ENCODE peak calls at places on chromosomes 5 and 9, in nine cellular contexts. V is HepG2, E is tibial nerve, L is heart left ventricle, Q is transverse colon, O is uterus, I is breast epithelium, D is HCT116, N is gastrocnemius medialis. P is an unnamed sample.

GRCh38 chr9:107175039-107175438 is 108.0 kb upstream of the RAD23B start:
- DNase-seq in V (no peak), E (no peak), L (peak), Q (peak), O (no peak), I (no peak), D (no peak), N (peak), P (no peak)

GRCh38 chr5:75089137-75089536 is 36.8 kb upstream of the GCNT4 start:
- DNase-seq in V (no peak), E (no peak), L (no peak), Q (no peak), O (no peak), I (no peak), D (no peak), N (no peak), P (no peak)

GRCh38 chr5:167232675-167233074 is 1058.8 kb upstream of the WWC1 start:
- DNase-seq in V (no peak), E (no peak), L (no peak), Q (no peak), O (no peak), I (no peak), D (no peak), N (no peak), P (no peak)

GRCh38 chr5:151897896-151898295 is 26.8 kb downstream of the GLRA1 start:
- DNase-seq in V (no peak), E (no peak), L (no peak), Q (no peak), O (no peak), I (no peak), D (no peak), N (no peak), P (no peak)

GRCh38 chr9:83185517-83186192 is 122.7 kb upstream of the RASEF start:
- DNase-seq in V (no peak), E (no peak), L (no peak), Q (no peak), O (no peak), I (no peak), D (no peak), N (no peak), P (no peak)

GRCh38 chr5:150801117-150801927 is 22.8 kb downstream of the SMIM3 start:
- DNase-seq in V (peak), E (peak), L (no peak), Q (peak), O (no peak), I (no peak), D (peak), N (no peak), P (peak)

GRCh38 chr5:11857391-11857790 is 46.9 kb downstream of the CTNND2 start:
- DNase-seq in V (no peak), E (no peak), L (no peak), Q (no peak), O (no peak), I (no peak), D (no peak), N (no peak), P (no peak)

GRCh38 chr9:10875752-10876151 is 262.9 kb upstream of the PTPRD start:
- DNase-seq in V (no peak), E (no peak), L (no peak), Q (no peak), O (no peak), I (no peak), D (no peak), N (no peak), P (no peak)

GRCh38 chr5:141650851-141651727 is at the start of gene FCHSD1:
- DNase-seq in V (peak), E (peak), L (peak), Q (peak), O (peak), I (peak), D (peak), N (peak), P (peak)
- TF ChIP-seq POLR2A in V (no peak), E (no peak), L (no peak), Q (peak), O (peak), I (no peak), D (peak), N (peak), P (no peak)

GRCh38 chr5:88393721-88394530 is 125.3 kb upstream of the TMEM161B start:
- DNase-seq in V (no peak), E (no peak), L (no peak), Q (no peak), O (no peak), I (no peak), D (no peak), N (no peak), P (no peak)
- H3K4me3 ChIP-seq in V (no peak), E (no peak), L (no peak), Q (no peak), O (no peak), I (no peak), D (no peak), N (no peak), P (no peak)

DNA sequence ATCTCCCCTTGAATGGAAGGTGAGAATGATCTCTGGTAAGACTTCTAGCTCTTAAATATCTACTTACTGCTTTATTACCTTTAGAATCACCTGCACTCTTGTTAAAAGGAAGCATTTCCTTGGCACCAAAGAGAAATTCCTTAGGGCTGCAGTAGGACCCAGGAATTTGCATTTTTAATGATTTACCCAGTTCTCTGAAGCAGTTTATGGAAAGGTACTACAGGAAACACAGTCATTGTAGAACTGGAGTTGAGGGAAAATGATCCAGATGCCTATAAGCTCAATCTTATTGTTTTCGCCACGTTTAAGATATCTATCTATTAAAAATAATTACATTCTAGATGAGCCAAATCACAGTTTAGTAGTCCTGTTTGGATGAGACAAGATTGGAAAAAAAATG is 9.5 kb upstream of the C9 start:
- DNase-seq in V (no peak), E (no peak), L (no peak), Q (no peak), O (no peak), I (no peak), D (no peak), N (no peak), P (no peak)
- TF ChIP-seq POLR2A in V (no peak), E (no peak), L (no peak), Q (no peak), O (no peak), I (no peak), D (no peak), N (no peak), P (no peak)

GRCh38 chr5:83071286-83071685 is 5.9 kb downstream of the TMEM167A start:
- DNase-seq in V (no peak), E (no peak), L (no peak), Q (no peak), O (no peak), I (no peak), D (no peak), N (no peak), P (no peak)
- H3K4me3 ChIP-seq in V (no peak), E (no peak), L (no peak), Q (no peak), O (no peak), I (no peak), D (no peak), N (no peak), P (no peak)

GRCh38 chr5:78631931-78632330 is 16.6 kb downstream of the LHFPL2 start:
- DNase-seq in V (no peak), E (no peak), L (no peak), Q (no peak), O (no peak), I (no peak), D (no peak), N (no peak), P (no peak)

GRCh38 chr5:78627766-78628165 is 20.8 kb downstream of the LHFPL2 start:
- DNase-seq in V (no peak), E (no peak), L (no peak), Q (no peak), O (no peak), I (no peak), D (no peak), N (no peak), P (no peak)

GRCh38 chr5:78629590-78629989 is 19.0 kb downstream of the LHFPL2 start:
- DNase-seq in V (no peak), E (no peak), L (no peak), Q (no peak), O (no peak), I (no peak), D (no peak), N (no peak), P (no peak)

GRCh38 chr5:78628260-78629024 is 20.1 kb downstream of the LHFPL2 start:
- DNase-seq in V (no peak), E (no peak), L (no peak), Q (no peak), O (peak), I (no peak), D (no peak), N (no peak), P (no peak)

GRCh38 chr5:78630047-78630446 is 18.5 kb downstream of the LHFPL2 start:
- DNase-seq in V (no peak), E (no peak), L (no peak), Q (no peak), O (no peak), I (no peak), D (no peak), N (no peak), P (no peak)
- TF ChIP-seq POLR2A in V (no peak), E (no peak), L (no peak), Q (no peak), O (no peak), I (no peak), D (no peak), N (no peak), P (no peak)